ENCODE peak calls at places on chromosomes 6 and 20, in seven cellular contexts. One of them, this sample, is unnamed.

GRCh38 chr6:92522589-92522988 is 896.8 kb downstream of the EPHA7 start:
- DNase-seq in activated T-cell treated with anti-CD3 and anti-CD28 coated beads, Interleukin-2, amount 50 U/mL, for 72 hours: no peak
- DNase-seq in neuronal stem cell: no peak
- DNase-seq in ACHN: no peak
- DNase-seq in glutamatergic neuron: no peak
- DNase-seq in ovary: no peak
- DNase-seq in stimulated activated CD8-positive, alpha-beta memory T cell treated with anti-CD3 and anti-CD28 coated beads, Interleukin-4, amount 100 ng/mL, for 1 hour: no peak
- DNase-seq in this sample: no peak

GRCh38 chr20:52446421-52447231 is 255.0 kb upstream of the ZFP64 start:
- DNase-seq in activated T-cell treated with anti-CD3 and anti-CD28 coated beads, Interleukin-2, amount 50 U/mL, for 72 hours: no peak
- DNase-seq in neuronal stem cell: no peak
- DNase-seq in ACHN: no peak
- DNase-seq in glutamatergic neuron: no peak
- DNase-seq in ovary: no peak
- DNase-seq in stimulated activated CD8-positive, alpha-beta memory T cell treated with anti-CD3 and anti-CD28 coated beads, Interleukin-4, amount 100 ng/mL, for 1 hour: no peak
- DNase-seq in this sample: no peak

GRCh38 chr6:148445620-148446019 is 103.0 kb downstream of the SASH1 start:
- DNase-seq in activated T-cell treated with anti-CD3 and anti-CD28 coated beads, Interleukin-2, amount 50 U/mL, for 72 hours: no peak
- DNase-seq in neuronal stem cell: no peak
- DNase-seq in ACHN: peak; percentile 17
- DNase-seq in glutamatergic neuron: no peak
- DNase-seq in ovary: no peak
- DNase-seq in stimulated activated CD8-positive, alpha-beta memory T cell treated with anti-CD3 and anti-CD28 coated beads, Interleukin-4, amount 100 ng/mL, for 1 hour: no peak
- DNase-seq in this sample: no peak

GRCh38 chr6:152112503-152113261 is 305.2 kb downstream of the ESR1 start:
- DNase-seq in activated T-cell treated with anti-CD3 and anti-CD28 coated beads, Interleukin-2, amount 50 U/mL, for 72 hours: no peak
- DNase-seq in neuronal stem cell: no peak
- DNase-seq in ACHN: no peak
- DNase-seq in glutamatergic neuron: no peak
- DNase-seq in ovary: no peak
- DNase-seq in stimulated activated CD8-positive, alpha-beta memory T cell treated with anti-CD3 and anti-CD28 coated beads, Interleukin-4, amount 100 ng/mL, for 1 hour: no peak
- DNase-seq in this sample: no peak

GRCh38 chr6:157822221-157823000 is 635 bp upstream of the SNX9 start:
- DNase-seq in activated T-cell treated with anti-CD3 and anti-CD28 coated beads, Interleukin-2, amount 50 U/mL, for 72 hours: no peak
- DNase-seq in neuronal stem cell: no peak
- DNase-seq in ACHN: no peak
- DNase-seq in glutamatergic neuron: peak; percentile 55
- DNase-seq in ovary: peak; percentile 41
- DNase-seq in stimulated activated CD8-positive, alpha-beta memory T cell treated with anti-CD3 and anti-CD28 coated beads, Interleukin-4, amount 100 ng/mL, for 1 hour: no peak
- DNase-seq in this sample: no peak

GRCh38 chr6:150632785-150633465 is 33.2 kb downstream of the PLEKHG1 start:
- DNase-seq in activated T-cell treated with anti-CD3 and anti-CD28 coated beads, Interleukin-2, amount 50 U/mL, for 72 hours: no peak
- DNase-seq in neuronal stem cell: no peak
- DNase-seq in ACHN: no peak
- DNase-seq in glutamatergic neuron: no peak
- DNase-seq in ovary: no peak
- DNase-seq in stimulated activated CD8-positive, alpha-beta memory T cell treated with anti-CD3 and anti-CD28 coated beads, Interleukin-4, amount 100 ng/mL, for 1 hour: no peak
- DNase-seq in this sample: no peak

GRCh38 chr20:43963872-43964791 is 49.5 kb downstream of the TOX2 start:
- DNase-seq in activated T-cell treated with anti-CD3 and anti-CD28 coated beads, Interleukin-2, amount 50 U/mL, for 72 hours: no peak
- DNase-seq in neuronal stem cell: no peak
- DNase-seq in ACHN: no peak
- DNase-seq in glutamatergic neuron: peak; percentile 56
- DNase-seq in ovary: no peak
- DNase-seq in stimulated activated CD8-positive, alpha-beta memory T cell treated with anti-CD3 and anti-CD28 coated beads, Interleukin-4, amount 100 ng/mL, for 1 hour: no peak
- DNase-seq in this sample: no peak

GRCh38 chr6:147699637-147700036 is 191.1 kb downstream of the SAMD5 start:
- DNase-seq in activated T-cell treated with anti-CD3 and anti-CD28 coated beads, Interleukin-2, amount 50 U/mL, for 72 hours: no peak
- DNase-seq in neuronal stem cell: no peak
- DNase-seq in ACHN: peak; percentile 53
- DNase-seq in glutamatergic neuron: no peak
- DNase-seq in ovary: no peak
- DNase-seq in stimulated activated CD8-positive, alpha-beta memory T cell treated with anti-CD3 and anti-CD28 coated beads, Interleukin-4, amount 100 ng/mL, for 1 hour: no peak
- DNase-seq in this sample: no peak

GRCh38 chr6:23775127-23775526 is 350.9 kb upstream of the NRSN1 start:
- DNase-seq in activated T-cell treated with anti-CD3 and anti-CD28 coated beads, Interleukin-2, amount 50 U/mL, for 72 hours: no peak
- DNase-seq in neuronal stem cell: no peak
- DNase-seq in ACHN: no peak
- DNase-seq in glutamatergic neuron: no peak
- DNase-seq in ovary: no peak
- DNase-seq in stimulated activated CD8-positive, alpha-beta memory T cell treated with anti-CD3 and anti-CD28 coated beads, Interleukin-4, amount 100 ng/mL, for 1 hour: no peak
- DNase-seq in this sample: no peak

GRCh38 chr20:24610341-24611115 is 141.1 kb downstream of the SYNDIG1 start:
- DNase-seq in activated T-cell treated with anti-CD3 and anti-CD28 coated beads, Interleukin-2, amount 50 U/mL, for 72 hours: no peak
- DNase-seq in neuronal stem cell: no peak
- DNase-seq in ACHN: no peak
- DNase-seq in glutamatergic neuron: no peak
- DNase-seq in ovary: no peak
- DNase-seq in stimulated activated CD8-positive, alpha-beta memory T cell treated with anti-CD3 and anti-CD28 coated beads, Interleukin-4, amount 100 ng/mL, for 1 hour: no peak
- DNase-seq in this sample: peak; percentile 63

GRCh38 chr6:9697263-9697931 is 717.5 kb downstream of the TFAP2A start:
- DNase-seq in activated T-cell treated with anti-CD3 and anti-CD28 coated beads, Interleukin-2, amount 50 U/mL, for 72 hours: no peak
- DNase-seq in neuronal stem cell: no peak
- DNase-seq in ACHN: no peak
- DNase-seq in glutamatergic neuron: no peak
- DNase-seq in ovary: no peak
- DNase-seq in stimulated activated CD8-positive, alpha-beta memory T cell treated with anti-CD3 and anti-CD28 coated beads, Interleukin-4, amount 100 ng/mL, for 1 hour: no peak
- DNase-seq in this sample: no peak

GRCh38 chr6:12232339-12232738 is 57.8 kb upstream of the EDN1 start:
- DNase-seq in activated T-cell treated with anti-CD3 and anti-CD28 coated beads, Interleukin-2, amount 50 U/mL, for 72 hours: peak; percentile 5
- DNase-seq in neuronal stem cell: no peak
- DNase-seq in ACHN: no peak
- DNase-seq in glutamatergic neuron: no peak
- DNase-seq in ovary: no peak
- DNase-seq in stimulated activated CD8-positive, alpha-beta memory T cell treated with anti-CD3 and anti-CD28 coated beads, Interleukin-4, amount 100 ng/mL, for 1 hour: no peak
- DNase-seq in this sample: no peak

GRCh38 chr6:41757931-41758640 is 10.9 kb upstream of the PGC start:
- DNase-seq in activated T-cell treated with anti-CD3 and anti-CD28 coated beads, Interleukin-2, amount 50 U/mL, for 72 hours: no peak
- DNase-seq in neuronal stem cell: no peak
- DNase-seq in ACHN: no peak
- DNase-seq in glutamatergic neuron: no peak
- DNase-seq in ovary: no peak
- DNase-seq in stimulated activated CD8-positive, alpha-beta memory T cell treated with anti-CD3 and anti-CD28 coated beads, Interleukin-4, amount 100 ng/mL, for 1 hour: no peak
- DNase-seq in this sample: no peak

GRCh38 chr6:89471287-89471867 is 38.4 kb downstream of the ANKRD6 start:
- DNase-seq in activated T-cell treated with anti-CD3 and anti-CD28 coated beads, Interleukin-2, amount 50 U/mL, for 72 hours: no peak
- DNase-seq in neuronal stem cell: no peak
- DNase-seq in ACHN: no peak
- DNase-seq in glutamatergic neuron: no peak
- DNase-seq in ovary: no peak
- DNase-seq in stimulated activated CD8-positive, alpha-beta memory T cell treated with anti-CD3 and anti-CD28 coated beads, Interleukin-4, amount 100 ng/mL, for 1 hour: no peak
- DNase-seq in this sample: peak; percentile 88

GRCh38 chr6:6801002-6801329 is 212.4 kb downstream of the LY86 start:
- DNase-seq in activated T-cell treated with anti-CD3 and anti-CD28 coated beads, Interleukin-2, amount 50 U/mL, for 72 hours: no peak
- DNase-seq in neuronal stem cell: no peak
- DNase-seq in ACHN: no peak
- DNase-seq in glutamatergic neuron: no peak
- DNase-seq in ovary: no peak
- DNase-seq in stimulated activated CD8-positive, alpha-beta memory T cell treated with anti-CD3 and anti-CD28 coated beads, Interleukin-4, amount 100 ng/mL, for 1 hour: no peak
- DNase-seq in this sample: no peak

This sample was measured in NCI-H69.